ENCODE peak calls at places on chromosomes 6 and 20, in eight cellular contexts. One of them, this sample, is unnamed.

GRCh38 chr6:146381486-146381885 is 162.1 kb upstream of the RAB32 start:
- DNase-seq in tibial nerve: no peak
- DNase-seq in transverse colon: no peak
- DNase-seq in HCT116: no peak
- DNase-seq in prostate gland: no peak
- DNase-seq in adrenal gland: no peak
- DNase-seq in A549: no peak
- DNase-seq in ovary: no peak
- DNase-seq in this sample: no peak

GRCh38 chr6:108359901-108360882 is 65.3 kb downstream of the AFG1L start:
- DNase-seq in A549: no peak
- DNase-seq in adrenal gland: no peak
- DNase-seq in ovary: no peak
- DNase-seq in transverse colon: no peak
- DNase-seq in prostate gland: no peak
- DNase-seq in tibial nerve: no peak
- DNase-seq in HCT116: no peak
- DNase-seq in this sample: no peak

GRCh38 chr20:35327074-35327976 is 35.1 kb upstream of the FAM83C start:
- DNase-seq in HCT116: no peak
- DNase-seq in prostate gland: no peak
- DNase-seq in tibial nerve: no peak
- DNase-seq in adrenal gland: peak
- DNase-seq in transverse colon: peak
- DNase-seq in A549: peak
- DNase-seq in ovary: no peak
- DNase-seq in this sample: no peak

GRCh38 chr6:83188501-83188900 is 4.6 kb downstream of the PGM3 start:
- DNase-seq in HCT116: no peak
- DNase-seq in prostate gland: no peak
- DNase-seq in A549: no peak
- DNase-seq in tibial nerve: no peak
- DNase-seq in ovary: no peak
- DNase-seq in adrenal gland: no peak
- DNase-seq in transverse colon: no peak
- DNase-seq in this sample: no peak

GRCh38 chr20:24578605-24579004 is 109.2 kb downstream of the SYNDIG1 start:
- DNase-seq in ovary: no peak
- DNase-seq in A549: no peak
- DNase-seq in prostate gland: no peak
- DNase-seq in adrenal gland: no peak
- DNase-seq in HCT116: no peak
- DNase-seq in tibial nerve: no peak
- DNase-seq in transverse colon: no peak
- DNase-seq in this sample: no peak

GRCh38 chr6:2695464-2696095 is 55.1 kb downstream of the MYLK4 start:
- DNase-seq in adrenal gland: no peak
- DNase-seq in HCT116: peak
- DNase-seq in tibial nerve: no peak
- DNase-seq in prostate gland: no peak
- DNase-seq in transverse colon: no peak
- DNase-seq in ovary: no peak
- DNase-seq in A549: peak
- DNase-seq in this sample: no peak

GRCh38 chr20:11851646-11852045 is 66.0 kb upstream of the BTBD3 start:
- DNase-seq in transverse colon: no peak
- DNase-seq in prostate gland: no peak
- DNase-seq in HCT116: no peak
- DNase-seq in adrenal gland: no peak
- DNase-seq in A549: no peak
- DNase-seq in ovary: no peak
- DNase-seq in tibial nerve: no peak
- DNase-seq in this sample: no peak

GRCh38 chr20:58131111-58131510 is 97.3 kb downstream of the ANKRD60 start:
- DNase-seq in A549: no peak
- DNase-seq in HCT116: no peak
- DNase-seq in transverse colon: no peak
- DNase-seq in ovary: peak
- DNase-seq in adrenal gland: no peak
- DNase-seq in tibial nerve: no peak
- DNase-seq in prostate gland: no peak
- DNase-seq in this sample: no peak

GRCh38 chr20:41719151-41719550 is 101.0 kb upstream of the CHD6 start:
- DNase-seq in prostate gland: no peak
- DNase-seq in tibial nerve: no peak
- DNase-seq in transverse colon: no peak
- DNase-seq in ovary: no peak
- DNase-seq in A549: no peak
- DNase-seq in HCT116: no peak
- DNase-seq in adrenal gland: no peak
- DNase-seq in this sample: no peak

GRCh38 chr6:52538252-52538905 is 38.5 kb downstream of the TRAM2 start:
- DNase-seq in transverse colon: no peak
- DNase-seq in ovary: no peak
- DNase-seq in tibial nerve: no peak
- DNase-seq in adrenal gland: no peak
- DNase-seq in HCT116: no peak
- DNase-seq in prostate gland: no peak
- DNase-seq in A549: no peak
- DNase-seq in this sample: no peak

GRCh38 chr6:2643935-2644539 is 106.7 kb downstream of the MYLK4 start:
- DNase-seq in ovary: no peak
- DNase-seq in HCT116: no peak
- DNase-seq in transverse colon: no peak
- DNase-seq in adrenal gland: no peak
- DNase-seq in tibial nerve: no peak
- DNase-seq in A549: no peak
- DNase-seq in prostate gland: no peak
- DNase-seq in this sample: no peak

GRCh38 chr20:53608456-53609413 is 15.1 kb upstream of the ZNF217 start:
- DNase-seq in tibial nerve: no peak
- DNase-seq in ovary: peak
- DNase-seq in adrenal gland: no peak
- DNase-seq in A549: no peak
- DNase-seq in transverse colon: peak
- DNase-seq in prostate gland: peak
- DNase-seq in HCT116: no peak
- DNase-seq in this sample: no peak

GRCh38 chr20:53608071-53608455 is 14.4 kb upstream of the ZNF217 start:
- DNase-seq in HCT116: no peak
- DNase-seq in ovary: peak
- DNase-seq in tibial nerve: no peak
- DNase-seq in A549: no peak
- DNase-seq in prostate gland: no peak
- DNase-seq in transverse colon: no peak
- DNase-seq in adrenal gland: no peak
- DNase-seq in this sample: no peak

GRCh38 chr20:53611449-53611894 is 17.8 kb upstream of the ZNF217 start:
- DNase-seq in A549: peak
- DNase-seq in ovary: peak
- DNase-seq in prostate gland: no peak
- DNase-seq in adrenal gland: peak
- DNase-seq in transverse colon: peak
- DNase-seq in HCT116: peak
- DNase-seq in tibial nerve: no peak
- DNase-seq in this sample: no peak

GRCh38 chr20:53606364-53606985 is 12.8 kb upstream of the ZNF217 start:
- DNase-seq in transverse colon: no peak
- DNase-seq in prostate gland: no peak
- DNase-seq in tibial nerve: no peak
- DNase-seq in ovary: peak
- DNase-seq in HCT116: no peak
- DNase-seq in A549: no peak
- DNase-seq in adrenal gland: peak
- DNase-seq in this sample: no peak

DNA sequence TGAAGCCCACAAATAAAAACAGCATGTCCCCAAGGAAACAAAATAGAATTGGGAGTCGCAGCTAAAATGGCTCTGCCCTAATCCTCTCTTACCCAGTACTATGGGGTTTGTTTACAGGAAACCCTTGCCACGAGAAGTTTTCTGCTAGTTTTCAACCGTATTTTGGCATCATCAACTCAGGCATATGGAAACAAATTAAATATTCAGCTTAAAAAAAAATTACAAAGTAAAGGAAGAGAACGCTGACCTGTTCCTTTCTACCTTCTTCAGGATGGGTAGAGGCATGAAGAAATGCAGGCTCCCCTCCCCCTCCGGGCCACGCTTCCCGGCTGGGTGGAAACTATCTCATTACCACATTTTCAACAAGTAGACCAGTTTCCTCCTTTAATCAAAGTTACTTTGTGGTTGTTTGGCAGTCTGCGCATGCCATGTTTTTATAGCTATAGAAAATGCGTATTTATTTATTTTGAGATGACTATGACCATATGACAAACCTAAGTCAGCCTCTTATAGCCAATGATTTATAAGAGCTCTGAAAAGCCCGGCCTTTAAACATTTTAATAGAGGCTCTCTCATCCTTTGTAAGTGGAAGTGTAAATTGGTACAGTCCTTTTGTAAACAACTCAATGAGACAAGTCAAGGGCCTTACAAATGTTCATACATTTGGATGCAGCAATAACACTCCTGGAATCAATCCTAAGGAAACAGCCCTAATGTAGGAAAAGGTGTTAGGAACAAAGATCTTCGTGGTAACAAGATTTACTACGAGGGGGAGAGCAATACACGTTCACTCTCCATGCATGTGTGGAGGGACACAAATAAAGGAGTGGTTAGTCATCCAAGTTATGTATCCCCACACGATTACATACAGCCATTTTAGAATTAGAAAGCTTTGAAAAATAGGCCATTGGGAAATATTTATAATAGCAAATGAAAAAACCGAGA is 16.1 kb upstream of the ZNF217 start:
- DNase-seq in transverse colon: peak
- DNase-seq in HCT116: no peak
- DNase-seq in A549: peak
- DNase-seq in tibial nerve: no peak
- DNase-seq in adrenal gland: peak
- DNase-seq in ovary: peak
- DNase-seq in prostate gland: no peak
- DNase-seq in this sample: no peak
- TF ChIP-seq POLR2A in transverse colon: no peak
- TF ChIP-seq POLR2A in HCT116: peak
- TF ChIP-seq POLR2A in A549: no peak
- TF ChIP-seq POLR2A in tibial nerve: no peak
- TF ChIP-seq POLR2A in adrenal gland: no peak
- TF ChIP-seq POLR2A in ovary: no peak
- TF ChIP-seq POLR2A in prostate gland: no peak
- TF ChIP-seq POLR2A in this sample: no peak

GRCh38 chr6:6686748-6687601 is 98.5 kb downstream of the LY86 start:
- DNase-seq in adrenal gland: peak
- DNase-seq in HCT116: peak
- DNase-seq in prostate gland: peak
- DNase-seq in transverse colon: peak
- DNase-seq in A549: peak
- DNase-seq in ovary: peak
- DNase-seq in tibial nerve: peak
- DNase-seq in this sample: peak
- TF ChIP-seq POLR2A in adrenal gland: peak
- TF ChIP-seq POLR2A in HCT116: peak
- TF ChIP-seq POLR2A in prostate gland: no peak
- TF ChIP-seq POLR2A in transverse colon: peak
- TF ChIP-seq POLR2A in A549: peak
- TF ChIP-seq POLR2A in ovary: no peak
- TF ChIP-seq POLR2A in tibial nerve: no peak
- TF ChIP-seq POLR2A in this sample: peak

GRCh38 chr20:45949542-45950329 is 15.3 kb downstream of the PCIF1 start:
- DNase-seq in prostate gland: no peak
- DNase-seq in ovary: no peak
- DNase-seq in HCT116: no peak
- DNase-seq in transverse colon: no peak
- DNase-seq in adrenal gland: no peak
- DNase-seq in A549: no peak
- DNase-seq in tibial nerve: no peak
- DNase-seq in this sample: no peak

GRCh38 chr20:45948742-45949541 is 14.5 kb downstream of the PCIF1 start:
- DNase-seq in tibial nerve: no peak
- DNase-seq in transverse colon: no peak
- DNase-seq in HCT116: no peak
- DNase-seq in prostate gland: no peak
- DNase-seq in adrenal gland: no peak
- DNase-seq in A549: no peak
- DNase-seq in ovary: no peak
- DNase-seq in this sample: no peak

GRCh38 chr20:45951474-45951873 is 17.0 kb downstream of the PCIF1 start:
- DNase-seq in A549: no peak
- DNase-seq in adrenal gland: no peak
- DNase-seq in prostate gland: no peak
- DNase-seq in ovary: no peak
- DNase-seq in tibial nerve: no peak
- DNase-seq in transverse colon: no peak
- DNase-seq in HCT116: no peak
- DNase-seq in this sample: no peak

GRCh38 chr20:45951925-45952834 is 17.7 kb downstream of the PCIF1 start:
- DNase-seq in HCT116: no peak
- DNase-seq in adrenal gland: no peak
- DNase-seq in A549: no peak
- DNase-seq in ovary: no peak
- DNase-seq in transverse colon: no peak
- DNase-seq in tibial nerve: no peak
- DNase-seq in prostate gland: no peak
- DNase-seq in this sample: no peak

GRCh38 chr20:45950330-45950646 is 15.8 kb downstream of the PCIF1 start:
- DNase-seq in tibial nerve: no peak
- DNase-seq in HCT116: no peak
- DNase-seq in ovary: no peak
- DNase-seq in A549: no peak
- DNase-seq in prostate gland: no peak
- DNase-seq in adrenal gland: no peak
- DNase-seq in transverse colon: no peak
- DNase-seq in this sample: no peak
- TF ChIP-seq POLR2A in tibial nerve: no peak
- TF ChIP-seq POLR2A in HCT116: no peak
- TF ChIP-seq POLR2A in ovary: peak
- TF ChIP-seq POLR2A in A549: no peak
- TF ChIP-seq POLR2A in prostate gland: no peak
- TF ChIP-seq POLR2A in adrenal gland: no peak
- TF ChIP-seq POLR2A in transverse colon: no peak
- TF ChIP-seq POLR2A in this sample: no peak

DNA sequence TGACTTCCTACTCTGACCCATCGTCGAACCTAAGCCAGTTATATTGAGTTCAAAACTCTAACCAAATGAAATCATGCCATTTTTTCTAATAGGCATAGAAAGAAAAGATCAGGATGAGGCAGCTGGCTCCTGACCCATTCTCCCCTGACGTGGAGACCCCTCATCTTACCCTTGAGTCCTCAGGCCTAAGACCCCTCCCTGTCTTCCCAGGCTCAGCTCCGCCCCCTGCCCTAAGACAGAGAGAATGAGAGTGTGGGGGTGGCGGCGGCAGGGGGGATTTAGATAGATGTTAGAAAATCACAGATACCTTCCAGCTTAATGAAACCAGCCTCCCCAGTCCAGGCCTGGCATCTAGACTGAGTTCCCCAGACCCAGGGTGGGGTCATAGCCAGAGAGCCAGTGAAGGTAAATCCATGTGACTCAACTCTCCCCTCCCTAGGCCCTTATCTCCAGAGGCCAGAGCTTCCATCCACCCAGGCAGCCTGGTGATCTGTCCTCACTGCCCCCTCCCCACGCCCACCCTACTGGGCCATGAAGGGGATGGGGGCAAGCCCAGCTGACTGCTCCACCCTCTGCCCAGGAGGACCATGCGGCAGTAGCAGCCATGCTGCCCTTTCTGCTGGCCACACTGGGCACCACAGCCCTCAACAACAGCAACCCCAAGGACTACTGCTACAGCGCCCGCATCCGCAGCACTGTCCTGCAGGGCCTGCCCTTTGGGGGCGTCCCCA is 6.8 kb downstream of the TMEM63B start:
- DNase-seq in adrenal gland: no peak
- DNase-seq in A549: no peak
- DNase-seq in ovary: no peak
- DNase-seq in HCT116: no peak
- DNase-seq in transverse colon: no peak
- DNase-seq in prostate gland: no peak
- DNase-seq in tibial nerve: no peak
- DNase-seq in this sample: no peak
- TF ChIP-seq POLR2A in adrenal gland: no peak
- TF ChIP-seq POLR2A in A549: no peak
- TF ChIP-seq POLR2A in ovary: no peak
- TF ChIP-seq POLR2A in HCT116: no peak
- TF ChIP-seq POLR2A in transverse colon: no peak
- TF ChIP-seq POLR2A in prostate gland: no peak
- TF ChIP-seq POLR2A in tibial nerve: no peak
- TF ChIP-seq POLR2A in this sample: no peak

This sample was measured in H54.